ENCODE peak calls at places on chromosomes 3 and 15, in seven cellular contexts. F, Z, V, J, H, W and L are unnamed samples.

GRCh38 chr3:60752800-60753199 is 498.5 kb downstream of the FHIT start:
- DNase-seq in F (no peak), Z (no peak), V (no peak), J (no peak), H (peak; percentile 16), W (no peak), L (no peak)

GRCh38 chr3:71710906-71711494 is 14.2 kb downstream of the EIF4E3 start:
- DNase-seq in F (no peak), Z (peak; percentile 67), V (no peak), J (peak; percentile 80), H (peak; percentile 72), W (no peak), L (peak; percentile 83)

GRCh38 chr15:71118345-71118744 is 3.1 kb downstream of the THSD4 start:
- DNase-seq in F (no peak), Z (no peak), V (no peak), J (no peak), H (no peak), W (no peak), L (no peak)

GRCh38 chr3:51942603-51943450 is 664 bp downstream of the PARP3 start:
- DNase-seq in F (peak; percentile 32), Z (peak; percentile 71), V (peak; percentile 54), J (peak; percentile 87), H (peak; percentile 47), W (peak; percentile 61), L (no peak)

GRCh38 chr15:88657326-88658069 is 18.7 kb downstream of the ISG20 start:
- DNase-seq in F (no peak), Z (peak; percentile 88), V (no peak), J (peak; percentile 68), H (peak; percentile 57), W (no peak), L (peak; percentile 76)

GRCh38 chr15:78325092-78325843 is 14.9 kb upstream of the CRABP1 start:
- DNase-seq in F (no peak), Z (peak; percentile 37), V (peak; percentile 33), J (no peak), H (no peak), W (no peak), L (no peak)

GRCh38 chr3:184669578-184669977 is 42.3 kb downstream of the MAGEF1 start:
- DNase-seq in F (no peak), Z (no peak), V (no peak), J (no peak), H (no peak), W (no peak), L (no peak)

GRCh38 chr3:43190682-43191081 is 84.8 kb upstream of the POMGNT2 start:
- DNase-seq in F (no peak), Z (no peak), V (no peak), J (no peak), H (peak; percentile 67), W (no peak), L (no peak)

GRCh38 chr15:37109952-37110630 is 9.7 kb upstream of the MEIS2 start:
- DNase-seq in F (no peak), Z (peak; percentile 68), V (peak; percentile 69), J (no peak), H (peak; percentile 34), W (no peak), L (peak; percentile 66)

GRCh38 chr15:89226359-89227221 is 5.2 kb upstream of the RLBP1 start:
- DNase-seq in F (no peak), Z (no peak), V (no peak), J (no peak), H (no peak), W (no peak), L (no peak)

GRCh38 chr3:97882975-97883598 is 61.3 kb downstream of the CRYBG3 start:
- DNase-seq in F (no peak), Z (no peak), V (no peak), J (no peak), H (peak; percentile 78), W (no peak), L (no peak)

GRCh38 chr3:21894459-21895083 is 143.6 kb upstream of the ZNF385D start:
- DNase-seq in F (no peak), Z (no peak), V (no peak), J (peak; percentile 21), H (peak; percentile 62), W (no peak), L (peak; percentile 35)

GRCh38 chr3:104564045-104564643 is 802.6 kb upstream of the ALCAM start:
- DNase-seq in F (peak; percentile 56), Z (peak; percentile 2), V (no peak), J (peak; percentile 66), H (peak; percentile 54), W (peak; percentile 65), L (peak; percentile 84)

GRCh38 chr3:58824285-58824684 is 157.7 kb upstream of the FAM3D start:
- DNase-seq in F (no peak), Z (peak; percentile 46), V (peak; percentile 28), J (no peak), H (peak; percentile 77), W (peak; percentile 85), L (peak; percentile 85)